ENCODE peak calls at places on chromosomes 13 and 19, in six cellular contexts. H is HEK293T, P is fibroblast of the conjunctiva, O is iris pigment epithelial cell, N is mucosa of gallbladder, U is suprapubic skin. V is an unnamed sample.
A peak's percentile ranks its signal among the peaks of the same experiment; 100 is the strongest.

GRCh38 chr19:44687898-44688297 is 11.1 kb upstream of the CEACAM16 start:
- DNase-seq in H (no peak), P (no peak), O (no peak), N (no peak), U (no peak), V (no peak)

GRCh38 chr13:29754486-29754806 is 96.0 kb downstream of the UBL3 start:
- DNase-seq in H (no peak), P (no peak), O (peak; percentile 57), N (no peak), U (no peak), V (peak; percentile 38)

GRCh38 chr13:101556676-101557121 is 104.2 kb downstream of the ITGBL1 start:
- DNase-seq in H (no peak), P (no peak), O (peak; percentile 49), N (no peak), U (no peak), V (no peak)

GRCh38 chr19:7912697-7913564 is 1.7 kb upstream of the TGFBR3L start:
- DNase-seq in H (no peak), P (no peak), O (no peak), N (no peak), U (no peak), V (no peak)

GRCh38 chr19:47653856-47654255 is 44.9 kb downstream of the BICRA start:
- DNase-seq in H (no peak), P (no peak), O (no peak), N (no peak), U (no peak), V (no peak)

GRCh38 chr13:36456577-36456976 is 24.3 kb downstream of the CCNA1 start:
- DNase-seq in H (no peak), P (no peak), O (no peak), N (no peak), U (no peak), V (no peak)

GRCh38 chr19:4715529-4716221 is 8.0 kb downstream of the DPP9 start:
- DNase-seq in H (no peak), P (no peak), O (no peak), N (no peak), U (no peak), V (no peak)

GRCh38 chr13:94009696-94010095 is 469.8 kb downstream of the DCT start:
- DNase-seq in H (no peak), P (peak; percentile 31), O (peak; percentile 72), N (no peak), U (no peak), V (peak; percentile 16)

GRCh38 chr13:114001331-114002008 is 27.6 kb upstream of the C13orf46 start:
- DNase-seq in H (no peak), P (no peak), O (no peak), N (no peak), U (no peak), V (no peak)

GRCh38 chr13:26604784-26605183 is 47.3 kb downstream of the WASF3 start:
- DNase-seq in H (no peak), P (no peak), O (no peak), N (no peak), U (peak; percentile 87), V (no peak)

GRCh38 chr19:9962623-9963290 is 26.4 kb upstream of the OLFM2 start:
- DNase-seq in H (no peak), P (no peak), O (no peak), N (no peak), U (no peak), V (no peak)

GRCh38 chr19:39917561-39918182 is 16.8 kb downstream of the FCGBP start:
- DNase-seq in H (no peak), P (no peak), O (no peak), N (no peak), U (no peak), V (no peak)

GRCh38 chr19:43504426-43505185 is at the start of gene PHLDB3:
- DNase-seq in H (peak; percentile 29), P (no peak), O (peak; percentile 27), N (peak; percentile 41), U (no peak), V (no peak)

GRCh38 chr19:2016041-2016807 is 710 bp upstream of the BTBD2 start:
- DNase-seq in H (peak; percentile 68), P (peak; percentile 86), O (peak; percentile 81), N (peak; percentile 75), U (no peak), V (peak; percentile 74)

GRCh38 chr19:44142014-44142523 is 715 bp downstream of the ZNF234 start:
- DNase-seq in H (peak; percentile 4), P (no peak), O (peak; percentile 37), N (no peak), U (no peak), V (no peak)

GRCh38 chr19:16001481-16002312 is 52.9 kb downstream of the OR10H4 start:
- DNase-seq in H (no peak), P (peak; percentile 64), O (peak; percentile 87), N (peak; percentile 84), U (no peak), V (peak; percentile 35)

GRCh38 chr19:39325778-39326680 is 5.4 kb upstream of the LRFN1 start:
- DNase-seq in H (peak; percentile 42), P (no peak), O (peak; percentile 20), N (no peak), U (no peak), V (no peak)

GRCh38 chr13:35964764-35965163 is 166.4 kb downstream of the DCLK1 start:
- DNase-seq in H (no peak), P (peak; percentile 83), O (peak; percentile 86), N (no peak), U (no peak), V (no peak)

GRCh38 chr19:50383852-50384684 is at the start of gene POLD1:
- DNase-seq in H (peak; percentile 99), P (peak; percentile 96), O (peak; percentile 97), N (peak; percentile 98), U (peak; percentile 98), V (peak; percentile 92)

GRCh38 chr13:111359237-111359915 is 38.9 kb downstream of the TEX29 start:
- DNase-seq in H (no peak), P (no peak), O (no peak), N (no peak), U (no peak), V (peak; percentile 3)

GRCh38 chr13:113666951-113667701 is at the start of gene GRK1:
- DNase-seq in H (no peak), P (no peak), O (no peak), N (no peak), U (peak; percentile 57), V (no peak)

GRCh38 chr13:113744197-113745000 is 14.6 kb upstream of the TMEM255B start:
- DNase-seq in H (no peak), P (no peak), O (no peak), N (no peak), U (no peak), V (no peak)

GRCh38 chr13:95128045-95128643 is 173.1 kb downstream of the ABCC4 start:
- DNase-seq in H (no peak), P (no peak), O (no peak), N (peak; percentile 47), U (no peak), V (no peak)